ENCODE peak calls at places on chromosomes 6 and 20, in four cellular contexts. One of them, this sample, is unnamed.

GRCh38 chr6:5942591-5942990 is 64.1 kb downstream of the NRN1 start:
- DNase-seq in activated CD8-positive, alpha-beta T cell treated with anti-CD3 and anti-CD28 coated beads for 36 hours: no peak
- DNase-seq in MM.1S: no peak
- DNase-seq in RWPE1: no peak
- DNase-seq in this sample: no peak

GRCh38 chr6:15682965-15683822 is 20.4 kb upstream of the DTNBP1 start:
- DNase-seq in activated CD8-positive, alpha-beta T cell treated with anti-CD3 and anti-CD28 coated beads for 36 hours: no peak
- DNase-seq in MM.1S: no peak
- DNase-seq in RWPE1: no peak
- DNase-seq in this sample: no peak

GRCh38 chr6:114989279-114989964 is 646.6 kb upstream of the HS3ST5 start:
- DNase-seq in activated CD8-positive, alpha-beta T cell treated with anti-CD3 and anti-CD28 coated beads for 36 hours: peak
- DNase-seq in MM.1S: no peak
- DNase-seq in RWPE1: no peak
- DNase-seq in this sample: peak

GRCh38 chr6:11854418-11855165 is 76.0 kb upstream of the ADTRP start:
- DNase-seq in activated CD8-positive, alpha-beta T cell treated with anti-CD3 and anti-CD28 coated beads for 36 hours: peak
- DNase-seq in MM.1S: no peak
- DNase-seq in RWPE1: peak
- DNase-seq in this sample: peak

GRCh38 chr6:11911535-11911934 is 100.6 kb upstream of the HIVEP1 start:
- DNase-seq in activated CD8-positive, alpha-beta T cell treated with anti-CD3 and anti-CD28 coated beads for 36 hours: no peak
- DNase-seq in MM.1S: no peak
- DNase-seq in RWPE1: no peak
- DNase-seq in this sample: no peak

GRCh38 chr6:47047479-47048411 is 5.6 kb upstream of the ADGRF1 start:
- DNase-seq in activated CD8-positive, alpha-beta T cell treated with anti-CD3 and anti-CD28 coated beads for 36 hours: peak
- DNase-seq in MM.1S: peak
- DNase-seq in RWPE1: peak
- DNase-seq in this sample: peak

GRCh38 chr6:50007821-50008220 is 14.0 kb downstream of the DEFB110 start:
- DNase-seq in activated CD8-positive, alpha-beta T cell treated with anti-CD3 and anti-CD28 coated beads for 36 hours: no peak
- DNase-seq in MM.1S: no peak
- DNase-seq in RWPE1: peak
- DNase-seq in this sample: no peak

GRCh38 chr20:33465536-33466302 is 22.2 kb upstream of the SNTA1 start:
- DNase-seq in activated CD8-positive, alpha-beta T cell treated with anti-CD3 and anti-CD28 coated beads for 36 hours: no peak
- DNase-seq in MM.1S: no peak
- DNase-seq in RWPE1: no peak
- DNase-seq in this sample: no peak

GRCh38 chr6:152748843-152749242 is 1.8 kb upstream of the VIP start:
- DNase-seq in activated CD8-positive, alpha-beta T cell treated with anti-CD3 and anti-CD28 coated beads for 36 hours: no peak
- DNase-seq in MM.1S: peak
- DNase-seq in RWPE1: no peak
- DNase-seq in this sample: no peak

GRCh38 chr6:166708466-166708865 is 81.4 kb upstream of the RPS6KA2 start:
- DNase-seq in activated CD8-positive, alpha-beta T cell treated with anti-CD3 and anti-CD28 coated beads for 36 hours: no peak
- DNase-seq in MM.1S: no peak
- DNase-seq in RWPE1: no peak
- DNase-seq in this sample: no peak

GRCh38 chr20:25695532-25696383 is 895 bp downstream of the ZNF337 start:
- DNase-seq in activated CD8-positive, alpha-beta T cell treated with anti-CD3 and anti-CD28 coated beads for 36 hours: no peak
- DNase-seq in MM.1S: no peak
- DNase-seq in RWPE1: peak
- DNase-seq in this sample: peak

GRCh38 chr6:4180653-4181255 is 45.4 kb upstream of the ECI2 start:
- DNase-seq in activated CD8-positive, alpha-beta T cell treated with anti-CD3 and anti-CD28 coated beads for 36 hours: no peak
- DNase-seq in MM.1S: no peak
- DNase-seq in RWPE1: peak
- DNase-seq in this sample: no peak

GRCh38 chr6:18432180-18432579 is 45.0 kb downstream of the RNF144B start:
- DNase-seq in activated CD8-positive, alpha-beta T cell treated with anti-CD3 and anti-CD28 coated beads for 36 hours: no peak
- DNase-seq in MM.1S: no peak
- DNase-seq in RWPE1: peak
- DNase-seq in this sample: no peak

GRCh38 chr6:84779380-84779779 is 15.0 kb upstream of the TBX18 start:
- DNase-seq in activated CD8-positive, alpha-beta T cell treated with anti-CD3 and anti-CD28 coated beads for 36 hours: no peak
- DNase-seq in MM.1S: no peak
- DNase-seq in RWPE1: no peak
- DNase-seq in this sample: no peak

GRCh38 chr6:68307301-68307700 is 327.8 kb upstream of the ADGRB3 start:
- DNase-seq in activated CD8-positive, alpha-beta T cell treated with anti-CD3 and anti-CD28 coated beads for 36 hours: no peak
- DNase-seq in MM.1S: no peak
- DNase-seq in RWPE1: no peak
- DNase-seq in this sample: no peak

DNA sequence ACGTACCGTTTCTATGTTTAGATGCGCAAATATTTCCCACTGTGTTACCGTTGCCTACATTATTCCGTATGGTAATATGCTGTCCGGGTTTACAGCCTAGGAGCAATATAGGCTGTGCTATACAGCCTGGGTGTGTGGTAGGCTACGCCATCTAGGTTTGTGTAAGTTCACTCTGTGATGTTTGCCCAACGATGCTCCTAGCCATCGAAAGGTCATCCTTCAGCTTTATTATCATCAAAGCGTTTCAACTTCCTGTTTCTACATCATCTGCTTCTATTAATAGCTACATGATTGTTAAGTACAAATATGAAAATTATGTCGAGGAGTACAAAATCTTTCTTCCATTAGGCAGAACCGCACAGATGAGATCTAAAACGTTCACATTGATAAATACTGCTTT is 69.9 kb downstream of the PPP1R14C start:
- DNase-seq in activated CD8-positive, alpha-beta T cell treated with anti-CD3 and anti-CD28 coated beads for 36 hours: no peak
- DNase-seq in MM.1S: no peak
- DNase-seq in RWPE1: no peak
- DNase-seq in this sample: no peak
- TF ChIP-seq CTCF in activated CD8-positive, alpha-beta T cell treated with anti-CD3 and anti-CD28 coated beads for 36 hours: no peak
- TF ChIP-seq CTCF in MM.1S: no peak
- TF ChIP-seq CTCF in RWPE1: no peak
- TF ChIP-seq CTCF in this sample: no peak

GRCh38 chr20:56515657-56516381 is 8.7 kb upstream of the FAM209A start:
- DNase-seq in activated CD8-positive, alpha-beta T cell treated with anti-CD3 and anti-CD28 coated beads for 36 hours: no peak
- DNase-seq in MM.1S: no peak
- DNase-seq in RWPE1: no peak
- DNase-seq in this sample: no peak
- TF ChIP-seq CTCF in activated CD8-positive, alpha-beta T cell treated with anti-CD3 and anti-CD28 coated beads for 36 hours: no peak
- TF ChIP-seq CTCF in MM.1S: peak
- TF ChIP-seq CTCF in RWPE1: peak
- TF ChIP-seq CTCF in this sample: peak

GRCh38 chr20:47296950-47297349 is 59.5 kb downstream of the ZMYND8 start:
- DNase-seq in activated CD8-positive, alpha-beta T cell treated with anti-CD3 and anti-CD28 coated beads for 36 hours: peak
- DNase-seq in MM.1S: no peak
- DNase-seq in RWPE1: no peak
- DNase-seq in this sample: no peak
- TF ChIP-seq CTCF in activated CD8-positive, alpha-beta T cell treated with anti-CD3 and anti-CD28 coated beads for 36 hours: no peak
- TF ChIP-seq CTCF in MM.1S: no peak
- TF ChIP-seq CTCF in RWPE1: no peak
- TF ChIP-seq CTCF in this sample: no peak

GRCh38 chr20:50170549-50171220 is 17.2 kb upstream of the PEDS1 start:
- DNase-seq in activated CD8-positive, alpha-beta T cell treated with anti-CD3 and anti-CD28 coated beads for 36 hours: no peak
- DNase-seq in MM.1S: no peak
- DNase-seq in RWPE1: no peak
- DNase-seq in this sample: no peak

GRCh38 chr20:50169329-50169823 is 15.9 kb upstream of the PEDS1 start:
- DNase-seq in activated CD8-positive, alpha-beta T cell treated with anti-CD3 and anti-CD28 coated beads for 36 hours: peak
- DNase-seq in MM.1S: peak
- DNase-seq in RWPE1: peak
- DNase-seq in this sample: peak

GRCh38 chr20:50163570-50164317 is 10.2 kb upstream of the PEDS1 start:
- DNase-seq in activated CD8-positive, alpha-beta T cell treated with anti-CD3 and anti-CD28 coated beads for 36 hours: no peak
- DNase-seq in MM.1S: no peak
- DNase-seq in RWPE1: no peak
- DNase-seq in this sample: no peak

GRCh38 chr20:50165687-50166554 is 12.4 kb upstream of the PEDS1 start:
- DNase-seq in activated CD8-positive, alpha-beta T cell treated with anti-CD3 and anti-CD28 coated beads for 36 hours: peak
- DNase-seq in MM.1S: peak
- DNase-seq in RWPE1: peak
- DNase-seq in this sample: peak
- TF ChIP-seq CTCF in activated CD8-positive, alpha-beta T cell treated with anti-CD3 and anti-CD28 coated beads for 36 hours: no peak
- TF ChIP-seq CTCF in MM.1S: no peak
- TF ChIP-seq CTCF in RWPE1: no peak
- TF ChIP-seq CTCF in this sample: no peak

GRCh38 chr6:36757206-36757605 is 59.6 kb downstream of the RAB44 start:
- DNase-seq in activated CD8-positive, alpha-beta T cell treated with anti-CD3 and anti-CD28 coated beads for 36 hours: peak
- DNase-seq in MM.1S: peak
- DNase-seq in RWPE1: no peak
- DNase-seq in this sample: no peak
- TF ChIP-seq CTCF in activated CD8-positive, alpha-beta T cell treated with anti-CD3 and anti-CD28 coated beads for 36 hours: no peak
- TF ChIP-seq CTCF in MM.1S: peak
- TF ChIP-seq CTCF in RWPE1: no peak
- TF ChIP-seq CTCF in this sample: no peak

GRCh38 chr6:14399635-14400034 is 282.1 kb downstream of the CD83 start:
- DNase-seq in activated CD8-positive, alpha-beta T cell treated with anti-CD3 and anti-CD28 coated beads for 36 hours: no peak
- DNase-seq in MM.1S: no peak
- DNase-seq in RWPE1: no peak
- DNase-seq in this sample: no peak

GRCh38 chr6:14396392-14396791 is 278.8 kb downstream of the CD83 start:
- DNase-seq in activated CD8-positive, alpha-beta T cell treated with anti-CD3 and anti-CD28 coated beads for 36 hours: no peak
- DNase-seq in MM.1S: no peak
- DNase-seq in RWPE1: no peak
- DNase-seq in this sample: no peak

GRCh38 chr6:14398953-14399352 is 281.4 kb downstream of the CD83 start:
- DNase-seq in activated CD8-positive, alpha-beta T cell treated with anti-CD3 and anti-CD28 coated beads for 36 hours: no peak
- DNase-seq in MM.1S: no peak
- DNase-seq in RWPE1: no peak
- DNase-seq in this sample: no peak

GRCh38 chr6:14397518-14397901 is 279.9 kb downstream of the CD83 start:
- DNase-seq in activated CD8-positive, alpha-beta T cell treated with anti-CD3 and anti-CD28 coated beads for 36 hours: no peak
- DNase-seq in MM.1S: no peak
- DNase-seq in RWPE1: no peak
- DNase-seq in this sample: no peak

GRCh38 chr6:14396826-14397517 is 279.4 kb downstream of the CD83 start:
- DNase-seq in activated CD8-positive, alpha-beta T cell treated with anti-CD3 and anti-CD28 coated beads for 36 hours: peak
- DNase-seq in MM.1S: no peak
- DNase-seq in RWPE1: peak
- DNase-seq in this sample: peak
- TF ChIP-seq CTCF in activated CD8-positive, alpha-beta T cell treated with anti-CD3 and anti-CD28 coated beads for 36 hours: peak
- TF ChIP-seq CTCF in MM.1S: no peak
- TF ChIP-seq CTCF in RWPE1: no peak
- TF ChIP-seq CTCF in this sample: peak

GRCh38 chr20:38536310-38536709 is 44.7 kb upstream of the ADIG start:
- DNase-seq in activated CD8-positive, alpha-beta T cell treated with anti-CD3 and anti-CD28 coated beads for 36 hours: no peak
- DNase-seq in MM.1S: no peak
- DNase-seq in RWPE1: peak
- DNase-seq in this sample: no peak
- TF ChIP-seq CTCF in activated CD8-positive, alpha-beta T cell treated with anti-CD3 and anti-CD28 coated beads for 36 hours: no peak
- TF ChIP-seq CTCF in MM.1S: no peak
- TF ChIP-seq CTCF in RWPE1: no peak
- TF ChIP-seq CTCF in this sample: no peak